ENCODE peak calls at places on chromosomes 5 and 9, in four cellular contexts. D is GM12878, I is GM12891, C is K562. M is an unnamed sample.

GRCh38 chr9:36074870-36075532 is 38.3 kb downstream of the RECK start:
- DNase-seq in D (no peak), I (no peak), C (no peak), M (no peak)

GRCh38 chr9:115373000-115373709 is 255.2 kb upstream of the TNC start:
- DNase-seq in D (peak), I (no peak), C (no peak), M (no peak)

GRCh38 chr9:136456257-136456656 is 16.6 kb upstream of the INPP5E start:
- DNase-seq in D (no peak), I (no peak), C (no peak), M (no peak)

GRCh38 chr5:75601567-75601966 is 9.7 kb upstream of the ANKDD1B start:
- DNase-seq in D (no peak), I (no peak), C (no peak), M (no peak)

GRCh38 chr5:23977365-23977764 is 470.0 kb downstream of the PRDM9 start:
- DNase-seq in D (no peak), I (no peak), C (no peak), M (no peak)

GRCh38 chr5:5342784-5343183 is 79.7 kb upstream of the ICE1 start:
- DNase-seq in D (no peak), I (no peak), C (no peak), M (no peak)

GRCh38 chr5:33641722-33642505 is 201.1 kb downstream of the TARS1 start:
- DNase-seq in D (peak), I (no peak), C (no peak), M (no peak)

GRCh38 chr5:93307557-93307956 is 273.5 kb downstream of the NR2F1-AS1 start:
- DNase-seq in D (no peak), I (no peak), C (no peak), M (no peak)

GRCh38 chr5:201672-202071 is 10.4 kb downstream of the LRRC14B start:
- DNase-seq in D (no peak), I (no peak), C (no peak), M (no peak)

GRCh38 chr9:69264526-69264925 is 60.5 kb upstream of the ENTREP1 start:
- DNase-seq in D (no peak), I (no peak), C (no peak), M (peak)

GRCh38 chr9:28810375-28811075 is 1237.2 kb upstream of the C9orf72 start:
- DNase-seq in D (no peak), I (no peak), C (no peak), M (no peak)

GRCh38 chr5:118692811-118693342 is 295.5 kb downstream of the DTWD2 start:
- DNase-seq in D (no peak), I (no peak), C (no peak), M (no peak)

GRCh38 chr5:32342656-32343055 is 29.9 kb upstream of the MTMR12 start:
- DNase-seq in D (no peak), I (no peak), C (no peak), M (no peak)

GRCh38 chr9:133322701-133323100 is 13.3 kb downstream of the SURF6 start:
- DNase-seq in D (no peak), I (no peak), C (no peak), M (no peak)

GRCh38 chr5:37839441-37840035 is 303 bp downstream of the GDNF start:
- DNase-seq in D (no peak), I (peak), C (no peak), M (peak)

GRCh38 chr5:72268753-72269410 is 51.2 kb downstream of the MRPS27 start:
- DNase-seq in D (no peak), I (no peak), C (peak), M (no peak)

GRCh38 chr5:54703091-54703490 is 185.5 kb downstream of the SNX18 start:
- DNase-seq in D (no peak), I (no peak), C (no peak), M (no peak)

GRCh38 chr9:132023409-132024180 is 56.1 kb downstream of the MED27 start:
- DNase-seq in D (no peak), I (no peak), C (no peak), M (no peak)

GRCh38 chr5:54820346-54820745 is 165.0 kb downstream of the ESM1 start:
- DNase-seq in D (no peak), I (no peak), C (no peak), M (no peak)

GRCh38 chr5:174708466-174709207 is 15.7 kb upstream of the MSX2 start:
- DNase-seq in D (no peak), I (no peak), C (no peak), M (no peak)

GRCh38 chr9:129908846-129909245 is 73.6 kb downstream of the USP20 start:
- DNase-seq in D (no peak), I (no peak), C (no peak), M (no peak)

GRCh38 chr9:128214571-128215490 is 11.7 kb downstream of the DNM1 start:
- DNase-seq in D (no peak), I (no peak), C (no peak), M (no peak)

GRCh38 chr5:169218176-169218575 is 82.8 kb downstream of the SLIT3 start:
- DNase-seq in D (no peak), I (no peak), C (no peak), M (no peak)

GRCh38 chr5:1138445-1139207 is 26.8 kb upstream of the SLC12A7 start:
- DNase-seq in D (no peak), I (no peak), C (no peak), M (no peak)

GRCh38 chr5:155616779-155617392 is 603.3 kb downstream of the KIF4B start:
- DNase-seq in D (no peak), I (peak), C (peak), M (peak)

GRCh38 chr9:89886281-89886700 is 281.5 kb downstream of the GADD45G start:
- DNase-seq in D (no peak), I (no peak), C (no peak), M (no peak)

GRCh38 chr9:16555802-16556201 is 314.7 kb downstream of the BNC2 start:
- DNase-seq in D (no peak), I (no peak), C (no peak), M (no peak)

GRCh38 chr5:142784405-142784955 is 14.3 kb downstream of the ARHGAP26 start:
- DNase-seq in D (no peak), I (no peak), C (no peak), M (no peak)

GRCh38 chr9:14994738-14995137 is 84.5 kb upstream of the FREM1 start:
- DNase-seq in D (no peak), I (no peak), C (no peak), M (no peak)

GRCh38 chr5:34695275-34696032 is 39.3 kb downstream of the RAI14 start:
- DNase-seq in D (no peak), I (no peak), C (no peak), M (no peak)

GRCh38 chr5:76074487-76074886 is 8.7 kb upstream of the SV2C start:
- DNase-seq in D (no peak), I (peak), C (peak), M (no peak)

GRCh38 chr5:139389701-139390638 is at the start of gene MZB1:
- DNase-seq in D (peak), I (peak), C (no peak), M (peak)

GRCh38 chr5:90221947-90222346 is 187.6 kb downstream of the CETN3 start:
- DNase-seq in D (no peak), I (no peak), C (no peak), M (no peak)

GRCh38 chr9:87382902-87383301 is 114.8 kb upstream of the DAPK1 start:
- DNase-seq in D (no peak), I (no peak), C (no peak), M (peak)

GRCh38 chr9:125629451-125629850 is 77.6 kb downstream of the MAPKAP1 start:
- DNase-seq in D (no peak), I (no peak), C (no peak), M (peak)

GRCh38 chr9:125632321-125633115 is 74.5 kb downstream of the MAPKAP1 start:
- DNase-seq in D (peak), I (peak), C (peak), M (peak)

GRCh38 chr9:125630436-125630835 is 76.6 kb downstream of the MAPKAP1 start:
- DNase-seq in D (no peak), I (no peak), C (no peak), M (no peak)

GRCh38 chr9:125633116-125633743 is 73.8 kb downstream of the MAPKAP1 start:
- DNase-seq in D (no peak), I (no peak), C (no peak), M (no peak)

GRCh38 chr9:125631391-125632085 is 75.5 kb downstream of the MAPKAP1 start:
- DNase-seq in D (no peak), I (peak), C (peak), M (peak)
- TF ChIP-seq SPI1 in D (no peak), I (no peak), C (no peak), M (no peak)

GRCh38 chr9:111036068-111036789 is 2.0 kb downstream of the LPAR1 start:
- DNase-seq in D (no peak), I (no peak), C (no peak), M (no peak)
- TF ChIP-seq SPI1 in D (no peak), I (peak), C (no peak), M (peak)

GRCh38 chr5:129135633-129136032 is 41.1 kb downstream of the ISOC1 start:
- DNase-seq in D (no peak), I (no peak), C (peak), M (no peak)
- TF ChIP-seq SPI1 in D (no peak), I (no peak), C (no peak), M (no peak)

DNA sequence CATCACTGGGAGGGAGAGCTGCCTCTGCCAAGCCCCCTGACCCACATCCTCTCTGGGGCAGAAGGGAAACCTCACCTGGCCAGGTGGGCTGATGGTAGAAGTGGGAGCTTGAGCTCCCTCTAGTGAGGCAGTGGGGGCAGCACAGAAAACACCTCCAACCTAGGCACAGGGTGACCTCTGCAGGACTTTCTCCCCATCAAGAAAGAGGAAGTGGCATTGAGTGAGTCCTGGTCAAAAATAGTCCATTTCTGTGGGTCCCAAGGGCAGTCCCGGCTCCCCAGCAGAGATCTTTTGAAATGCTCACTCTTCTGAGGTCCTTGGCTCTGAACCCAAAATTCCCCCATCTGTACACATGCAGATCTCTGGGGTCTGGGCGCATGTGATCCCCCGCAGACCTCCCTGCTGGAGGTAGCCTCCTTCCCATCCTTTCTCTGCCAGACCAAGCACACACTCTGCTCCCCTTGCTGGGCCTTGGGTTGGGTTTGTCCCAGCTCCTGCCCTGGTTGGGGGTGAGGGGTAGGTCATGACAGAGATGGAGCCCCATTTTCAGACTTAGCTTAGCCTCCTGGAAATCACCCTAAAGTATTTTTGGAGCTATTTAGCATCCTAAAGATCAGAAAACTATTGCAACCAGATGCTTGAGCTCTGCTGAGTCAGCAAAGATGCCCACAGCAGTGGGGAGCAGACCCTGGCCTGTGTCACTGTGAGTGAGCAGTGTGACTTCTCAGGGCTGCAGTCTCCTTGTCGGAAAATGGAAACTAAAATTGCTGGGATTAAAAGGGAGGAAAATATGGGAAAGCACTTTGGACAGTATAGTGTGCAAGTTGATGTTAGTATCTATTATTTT is 41.6 kb upstream of the LCP2 start:
- DNase-seq in D (no peak), I (peak), C (peak), M (no peak)
- TF ChIP-seq SPI1 in D (peak), I (peak), C (peak), M (peak)

M was measured in HL-60.